ENCODE peak calls at places on chromosomes 7 and 10, in five cellular contexts. N is body of pancreas; E is fibroblast of pulmonary artery; W is CD4-positive, CD25-positive, alpha-beta regulatory T cell; P is heart left ventricle. M is an unnamed sample.

GRCh38 chr10:119761106-119761505 is 35.3 kb downstream of the INPP5F start:
- DNase-seq in N (no peak), E (peak; percentile 84), W (no peak), P (no peak), M (no peak)

GRCh38 chr7:82559203-82559805 is 115.7 kb upstream of the CACNA2D1 start:
- DNase-seq in N (peak; percentile 46), E (no peak), W (no peak), P (no peak), M (no peak)

GRCh38 chr7:162583-163297 is 29.6 kb upstream of the FAM20C start:
- DNase-seq in N (no peak), E (no peak), W (no peak), P (peak; percentile 44), M (no peak)

GRCh38 chr10:70762441-70763177 is 22.6 kb downstream of the TBATA start:
- DNase-seq in N (no peak), E (no peak), W (no peak), P (no peak), M (no peak)

GRCh38 chr10:24889636-24890035 is 62.8 kb downstream of the PRTFDC1 start:
- DNase-seq in N (no peak), E (peak; percentile 38), W (no peak), P (no peak), M (no peak)

GRCh38 chr7:116802784-116803183 is 59.6 kb upstream of the CAPZA2 start:
- DNase-seq in N (peak; percentile 52), E (peak; percentile 74), W (peak; percentile 3), P (no peak), M (peak; percentile 31)

GRCh38 chr10:131812012-131812403 is 88.8 kb upstream of the PPP2R2D start:
- DNase-seq in N (no peak), E (no peak), W (no peak), P (peak; percentile 21), M (no peak)

GRCh38 chr7:74586258-74587200 is 71.0 kb upstream of the GTF2I start:
- DNase-seq in N (no peak), E (peak; percentile 13), W (no peak), P (no peak), M (no peak)

GRCh38 chr10:111297351-111297848 is 220.6 kb downstream of the ADRA2A start:
- DNase-seq in N (peak; percentile 4), E (no peak), W (no peak), P (no peak), M (no peak)

GRCh38 chr7:88480266-88480665 is 173.6 kb upstream of the STEAP4 start:
- DNase-seq in N (no peak), E (no peak), W (no peak), P (no peak), M (no peak)

GRCh38 chr10:43195557-43195956 is 57.3 kb downstream of the CSGALNACT2 start:
- DNase-seq in N (no peak), E (no peak), W (no peak), P (peak; percentile 40), M (no peak)

GRCh38 chr7:117565226-117565625 is 85.4 kb downstream of the CFTR start:
- DNase-seq in N (no peak), E (no peak), W (no peak), P (no peak), M (no peak)

GRCh38 chr7:48250441-48250951 is 79.2 kb downstream of the ABCA13 start:
- DNase-seq in N (no peak), E (peak; percentile 79), W (no peak), P (no peak), M (no peak)

GRCh38 chr7:142797799-142798377 is 27.1 kb downstream of the PRSS2 start:
- DNase-seq in N (no peak), E (no peak), W (peak; percentile 44), P (no peak), M (peak; percentile 57)
- H3K4me3 ChIP-seq in N (peak overlapping the region; percentile 40), E (peak overlapping the region; percentile 26), W (peak overlapping the region; percentile 100), P (peak overlapping the region; percentile 40), M (peak overlapping the region; percentile 84)

GRCh38 chr7:137403282-137403681 is 59.7 kb upstream of the PTN start:
- DNase-seq in N (no peak), E (no peak), W (no peak), P (no peak), M (no peak)
- H3K4me3 ChIP-seq in N (no peak overlapping the region), E (no peak overlapping the region), W (no peak overlapping the region), P (no peak overlapping the region), M (no peak overlapping the region)

GRCh38 chr10:89516149-89516832 is 19.1 kb downstream of the SLC16A12 start:
- DNase-seq in N (peak; percentile 85), E (peak; percentile 94), W (no peak), P (peak; percentile 61), M (no peak)
- H3K4me3 ChIP-seq in N (no peak overlapping the region), E (no peak overlapping the region), W (no peak overlapping the region), P (peak overlapping the region; percentile 22), M (no peak overlapping the region)

DNA sequence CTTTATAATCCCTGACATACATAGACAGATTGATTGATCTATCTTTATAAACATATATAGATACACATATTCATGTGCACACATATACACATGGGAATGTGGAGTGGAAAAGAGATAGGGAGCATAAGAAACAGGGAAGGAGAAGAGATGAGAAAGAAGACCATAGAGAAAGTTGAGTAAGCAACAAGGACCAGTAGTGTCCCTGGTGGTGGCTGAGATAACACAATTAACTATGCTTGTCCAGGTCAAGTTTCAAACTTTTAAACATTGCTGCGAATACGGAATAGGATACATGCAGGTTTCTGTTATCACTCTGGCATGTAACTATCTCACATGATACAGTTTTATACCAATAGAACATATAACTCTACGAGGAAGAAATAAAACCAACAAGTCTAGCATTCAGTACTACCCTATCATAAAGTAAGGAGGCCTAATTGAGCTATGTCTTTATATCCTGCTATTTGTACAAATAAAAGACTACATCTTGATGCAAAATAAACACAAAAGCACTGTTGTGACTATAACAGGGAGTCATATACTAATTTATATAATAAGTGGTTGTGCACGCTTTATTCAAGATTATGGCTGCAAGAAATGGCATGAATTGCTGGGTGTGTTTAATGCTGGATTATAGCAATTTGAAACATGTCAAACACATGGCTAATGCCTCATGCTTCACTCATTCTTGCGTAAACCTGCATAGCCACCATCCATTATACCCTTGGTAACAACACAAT is 8.0 kb downstream of the FOXP2 start:
- DNase-seq in N (no peak), E (no peak), W (no peak), P (no peak), M (no peak)
- H3K4me3 ChIP-seq in N (no peak overlapping the region), E (no peak overlapping the region), W (no peak overlapping the region), P (no peak overlapping the region), M (no peak overlapping the region)

GRCh38 chr7:112452102-112452888 is 2.0 kb downstream of the IFRD1 start:
- DNase-seq in N (peak; percentile 46), E (peak; percentile 81), W (no peak), P (no peak), M (no peak)
- H3K4me3 ChIP-seq in N (peak overlapping the region; percentile 95), E (peak overlapping the region; percentile 99), W (peak overlapping the region; percentile 90), P (peak overlapping the region; percentile 99), M (peak overlapping the region; percentile 86)

GRCh38 chr10:124090630-124091209 is 2.7 kb downstream of the CHST15 start:
- DNase-seq in N (peak; percentile 53), E (no peak), W (no peak), P (no peak), M (no peak)
- H3K4me3 ChIP-seq in N (no peak overlapping the region), E (no peak overlapping the region), W (no peak overlapping the region), P (peak overlapping the region; percentile 56), M (no peak overlapping the region)

GRCh38 chr7:43869898-43870240 is 552 bp upstream of the MRPS24 start:
- DNase-seq in N (peak; percentile 43), E (peak; percentile 91), W (no peak), P (no peak), M (no peak)

GRCh38 chr7:43870316-43870715 is 999 bp upstream of the MRPS24 start:
- DNase-seq in N (no peak), E (no peak), W (no peak), P (no peak), M (no peak)

GRCh38 chr7:43871064-43871463 is 1.7 kb upstream of the MRPS24 start:
- DNase-seq in N (no peak), E (no peak), W (no peak), P (no peak), M (no peak)

GRCh38 chr7:43873300-43873699 is 4.0 kb upstream of the MRPS24 start:
- DNase-seq in N (peak; percentile 54), E (peak; percentile 69), W (no peak), P (no peak), M (no peak)

DNA sequence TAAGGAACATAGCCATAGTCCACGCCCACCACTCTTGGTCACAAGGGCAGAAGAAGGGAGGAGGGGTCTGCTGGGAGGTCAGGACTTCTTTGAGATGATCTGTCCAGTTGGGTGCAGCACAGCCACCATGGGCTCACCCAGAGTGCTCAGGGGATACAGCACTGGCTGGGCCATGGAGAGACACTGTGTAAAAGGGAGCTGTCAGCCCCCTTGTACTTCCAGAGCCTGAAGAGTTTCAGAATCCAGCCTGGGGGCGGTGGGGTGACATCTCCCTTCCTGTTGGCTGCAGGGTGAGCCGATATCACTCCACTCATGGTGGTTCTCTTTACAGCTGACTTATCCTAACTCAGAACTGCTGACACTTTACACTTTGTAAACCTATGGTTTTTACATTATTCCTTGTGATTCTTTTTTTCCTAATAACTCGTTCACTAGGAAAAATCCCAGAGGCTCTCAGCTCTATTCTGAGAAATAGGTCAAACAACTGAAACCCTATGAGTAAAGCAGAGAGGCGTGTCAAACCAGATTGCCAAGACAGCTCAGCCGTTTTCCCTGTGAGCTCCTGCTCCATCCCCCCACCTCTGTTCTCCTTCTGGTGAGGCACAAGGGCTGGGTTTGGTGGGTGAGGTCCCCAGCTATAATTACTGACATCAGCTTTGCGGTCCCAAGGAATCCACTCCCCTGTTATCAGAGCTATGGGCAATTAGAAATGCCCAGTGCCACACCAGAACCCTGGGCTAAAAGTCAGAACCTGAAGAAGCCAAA is 3.3 kb upstream of the MRPS24 start:
- DNase-seq in N (peak; percentile 48), E (peak; percentile 77), W (no peak), P (no peak), M (no peak)
- H3K4me3 ChIP-seq in N (no peak overlapping the region), E (no peak overlapping the region), W (no peak overlapping the region), P (no peak overlapping the region), M (no peak overlapping the region)